ENCODE peak calls at places on chromosomes 11 and 22, in four cellular contexts. P is AG04449; C is HAP-1; V is activated CD4-positive, alpha-beta T cell treated with anti-CD3 and anti-CD28 coated beads, Interleukin-2, amount 50 U/mL, for 4 hours. A is an unnamed sample.

GRCh38 chr11:75056806-75057205 is 39.9 kb downstream of the OR2AT4 start:
- DNase-seq in P (no peak), C (no peak), V (no peak), A (peak)

GRCh38 chr22:33002035-33002434 is 56.1 kb downstream of the SYN3 start:
- DNase-seq in C (no peak), P (no peak), V (no peak), A (peak)

GRCh38 chr22:32175751-32176644 is 16.9 kb upstream of the C22orf42 start:
- DNase-seq in V (no peak), P (no peak), C (no peak), A (no peak)

GRCh38 chr11:96075532-96075959 is 151.6 kb upstream of the MTMR2 start:
- DNase-seq in C (no peak), P (no peak), V (peak), A (no peak)

GRCh38 chr11:121965330-121965729 is 150.7 kb downstream of the BLID start:
- DNase-seq in C (no peak), V (no peak), P (no peak), A (peak)

GRCh38 chr11:88861618-88862017 is 204.2 kb downstream of the GRM5 start:
- DNase-seq in C (no peak), P (no peak), V (no peak), A (no peak)

GRCh38 chr22:31155425-31155824 is 4.6 kb upstream of the RNF185 start:
- DNase-seq in P (peak), C (no peak), V (no peak), A (no peak)

GRCh38 chr11:64687641-64688533 is 35.1 kb downstream of the NRXN2 start:
- DNase-seq in P (no peak), C (no peak), V (no peak), A (no peak)

GRCh38 chr11:64276653-64277431 is 7.6 kb downstream of the BAD start:
- DNase-seq in V (no peak), C (no peak), P (no peak), A (peak)

GRCh38 chr22:30245985-30246901 is at the start of gene LIF:
- DNase-seq in C (peak), P (no peak), V (peak), A (peak)

GRCh38 chr11:73996161-73996747 is 12.6 kb downstream of the UCP3 start:
- DNase-seq in V (no peak), P (no peak), C (no peak), A (no peak)

GRCh38 chr11:2561283-2562180 is 116.7 kb downstream of the KCNQ1 start:
- DNase-seq in V (no peak), P (no peak), C (no peak), A (no peak)

GRCh38 chr22:50438305-50439275 is 36.2 kb downstream of the SBF1 start:
- DNase-seq in V (no peak), C (no peak), P (no peak), A (no peak)

GRCh38 chr22:24695958-24696511 is 78.5 kb downstream of the PIWIL3 start:
- DNase-seq in C (no peak), V (no peak), P (no peak), A (no peak)

GRCh38 chr11:23688835-23689234 is 808.0 kb upstream of the LUZP2 start:
- DNase-seq in C (no peak), P (no peak), V (no peak), A (no peak)